ENCODE peak calls at places on chromosomes 7 and 10, in nine cellular contexts. O, D, W, H, N, S, B, V and P are unnamed samples.

GRCh38 chr10:73785721-73786511 is 510 bp downstream of the ZSWIM8 start:
- DNase-seq in V (peak; percentile 72), B (no peak), D (peak; percentile 78), S (peak; percentile 82), N (peak; percentile 89), H (peak; percentile 59), O (no peak), W (peak; percentile 65), P (peak; percentile 70)

GRCh38 chr7:68629-69028 is 123.7 kb upstream of the FAM20C start:
- DNase-seq in V (peak; percentile 50), H (no peak), W (no peak), B (no peak), D (no peak), S (peak; percentile 70), N (no peak), O (no peak), P (peak; percentile 49)

GRCh38 chr10:132192991-132193670 is 6.4 kb downstream of the DPYSL4 start:
- DNase-seq in V (no peak), W (no peak), D (no peak), S (no peak), O (no peak), H (no peak), B (no peak), N (no peak), P (no peak)

GRCh38 chr10:106863549-106863948 is 301.0 kb downstream of the SORCS1 start:
- DNase-seq in O (no peak), D (peak; percentile 28), S (no peak), B (peak; percentile 1), V (peak; percentile 24), N (no peak), W (no peak), H (no peak), P (no peak)

GRCh38 chr7:97871659-97872024 is 566 bp downstream of the ASNS start:
- DNase-seq in V (peak; percentile 55), W (no peak), B (no peak), D (peak; percentile 8), N (peak; percentile 6), S (no peak), O (no peak), H (peak; percentile 39), P (no peak)

GRCh38 chr7:134836447-134836846 is 57.0 kb downstream of the CALD1 start:
- DNase-seq in W (peak; percentile 75), O (no peak), B (no peak), H (no peak), N (no peak), D (no peak), V (peak; percentile 12), S (no peak), P (peak; percentile 41)

GRCh38 chr7:100655908-100656674 is at the start of gene ACTL6B:
- DNase-seq in D (peak; percentile 95), S (peak; percentile 63), O (no peak), V (peak; percentile 89), H (peak; percentile 91), W (peak; percentile 18), N (no peak), B (peak; percentile 83), P (no peak)

GRCh38 chr10:28497313-28498126 is 35.4 kb upstream of the WAC start:
- DNase-seq in N (no peak), W (no peak), V (no peak), H (no peak), O (no peak), S (no peak), B (no peak), D (no peak), P (no peak)

GRCh38 chr7:70383947-70384475 is 747.9 kb upstream of the GALNT17 start:
- DNase-seq in S (no peak), O (no peak), W (no peak), B (no peak), D (no peak), N (no peak), H (no peak), V (no peak), P (no peak)

GRCh38 chr7:101466871-101467270 is 104.2 kb downstream of the COL26A1 start:
- DNase-seq in N (no peak), S (no peak), W (no peak), B (no peak), D (no peak), H (no peak), O (no peak), V (no peak), P (peak; percentile 12)

GRCh38 chr10:34121974-34122282 is 693.2 kb downstream of the PARD3 start:
- DNase-seq in H (no peak), N (peak; percentile 87), O (no peak), B (no peak), V (no peak), S (peak; percentile 28), W (peak; percentile 71), D (no peak), P (peak; percentile 65)

GRCh38 chr10:6054884-6055283 is 7.3 kb downstream of the IL2RA start:
- DNase-seq in V (no peak), B (no peak), D (no peak), W (no peak), S (no peak), H (peak; percentile 3), O (no peak), N (no peak), P (no peak)

GRCh38 chr7:131302876-131303707 is 24.6 kb upstream of the MKLN1 start:
- DNase-seq in D (peak; percentile 25), S (peak; percentile 32), B (no peak), W (peak; percentile 23), V (peak; percentile 32), O (peak; percentile 39), N (peak; percentile 65), H (peak; percentile 66), P (peak; percentile 29)

GRCh38 chr10:110392860-110393732 is 88.4 kb upstream of the SMNDC1 start:
- DNase-seq in D (peak; percentile 71), W (peak; percentile 71), S (peak; percentile 86), B (no peak), O (no peak), V (no peak), N (no peak), H (no peak), P (peak; percentile 84)

GRCh38 chr10:126041804-126042231 is 145.5 kb downstream of the FANK1 start:
- DNase-seq in N (no peak), O (no peak), H (peak; percentile 78), V (no peak), S (peak; percentile 59), B (peak; percentile 72), W (peak; percentile 43), D (peak; percentile 81), P (peak; percentile 65)

GRCh38 chr10:72243822-72244437 is 27.9 kb upstream of the ASCC1 start:
- DNase-seq in H (no peak), D (no peak), B (no peak), O (no peak), W (peak; percentile 90), S (peak; percentile 95), N (peak; percentile 68), V (peak; percentile 82), P (peak; percentile 79)

GRCh38 chr7:130903358-130903974 is 169.5 kb upstream of the KLF14 start:
- DNase-seq in H (no peak), W (peak; percentile 98), D (no peak), N (peak; percentile 72), B (no peak), O (no peak), S (peak; percentile 96), V (peak; percentile 76), P (peak; percentile 98)

GRCh38 chr10:59944339-59944935 is 38.1 kb upstream of the CCDC6 start:
- DNase-seq in B (no peak), D (no peak), W (no peak), N (peak; percentile 64), V (no peak), O (no peak), S (no peak), H (no peak), P (no peak)

GRCh38 chr10:85735997-85736396 is 630.6 kb downstream of the GRID1 start:
- DNase-seq in W (no peak), S (no peak), H (no peak), D (no peak), N (no peak), B (no peak), O (no peak), V (no peak), P (no peak)

GRCh38 chr10:35843524-35844171 is 201.6 kb upstream of the FZD8 start:
- DNase-seq in W (no peak), B (no peak), O (no peak), H (peak; percentile 39), D (peak; percentile 21), S (no peak), N (no peak), V (no peak), P (no peak)

GRCh38 chr7:154906736-154907355 is 96.1 kb downstream of the PAXIP1 start:
- DNase-seq in V (no peak), H (no peak), W (no peak), N (no peak), B (no peak), O (no peak), D (no peak), S (no peak), P (no peak)
- H3K9ac ChIP-seq in V (no peak overlapping the region), H (no peak overlapping the region), W (no peak overlapping the region), N (no peak overlapping the region), B (no peak overlapping the region), O (no peak overlapping the region), D (no peak overlapping the region), S (no peak overlapping the region), P (no peak overlapping the region)

DNA sequence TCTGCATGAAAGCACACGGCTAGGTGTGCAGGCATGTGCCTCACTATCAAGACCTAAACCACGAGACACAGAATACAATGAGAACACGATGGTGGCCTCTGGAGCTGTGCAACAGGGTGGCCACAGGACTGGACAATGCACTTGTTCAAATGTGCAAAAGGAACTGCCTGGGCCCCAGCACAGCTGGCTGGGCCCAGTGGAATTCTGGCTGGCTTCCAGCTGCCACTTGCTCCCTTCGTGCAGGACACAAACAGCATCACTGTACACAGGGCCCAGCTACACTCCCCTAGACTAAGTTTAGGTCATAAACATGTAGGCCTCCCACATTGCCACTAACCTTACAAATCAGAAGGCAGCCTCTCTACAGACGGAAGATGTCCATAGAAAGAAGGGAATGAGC is 23.4 kb downstream of the DOCK4 start:
- DNase-seq in D (no peak), H (no peak), W (no peak), O (no peak), N (no peak), B (no peak), V (no peak), S (no peak), P (no peak)
- H3K4me1 ChIP-seq in D (no peaks in the 10 kb centered on the region), H (no peaks in the 10 kb centered on the region), W (peaks cover 2% of the 10 kb centered on the region), O (no peaks in the 10 kb centered on the region), N (peaks cover 28% of the 10 kb centered on the region), B (peaks cover 17% of the 10 kb centered on the region), V (no peaks in the 10 kb centered on the region), S (no peaks in the 10 kb centered on the region), P (no peaks in the 10 kb centered on the region)

GRCh38 chr10:118993214-118993613 is 36.3 kb upstream of the NANOS1 start:
- DNase-seq in H (no peak), B (no peak), N (no peak), D (no peak), O (no peak), V (no peak), S (no peak), W (no peak), P (no peak)
- H2AFZ ChIP-seq in H (no peak overlapping the region), B (no peak overlapping the region), N (no peak overlapping the region), D (no peak overlapping the region), O (no peak overlapping the region), V (no peak overlapping the region), S (no peak overlapping the region), W (no peak overlapping the region), P (no peak overlapping the region)

DNA sequence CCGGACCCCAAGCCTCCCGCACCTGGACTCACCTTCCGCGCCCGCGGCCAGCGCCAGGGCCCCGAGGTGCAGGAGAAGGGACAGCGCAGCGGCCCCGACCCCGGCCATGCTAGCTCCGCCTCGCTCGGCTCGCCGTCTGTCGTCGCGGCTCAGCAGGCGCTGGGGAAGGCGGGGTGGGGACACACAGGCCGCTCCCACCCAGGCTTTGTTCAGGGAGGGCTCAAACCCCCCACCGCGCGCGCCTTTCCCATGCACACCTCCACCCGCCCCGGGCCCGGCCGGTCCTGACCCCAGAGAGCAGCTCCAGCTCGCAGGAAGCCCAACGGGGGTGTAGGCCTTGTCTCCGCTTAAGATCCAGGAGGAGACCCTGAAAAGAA is at the start of gene KCP:
- DNase-seq in N (no peak), V (no peak), O (no peak), S (no peak), H (peak; percentile 54), D (peak; percentile 64), B (no peak), W (no peak), P (no peak)
- H3K9ac ChIP-seq in N (no peak within 1 kb of the TSS), V (peak within 1 kb of the TSS; percentile 80), O (no peak within 1 kb of the TSS), S (no peak within 1 kb of the TSS), H (no peak within 1 kb of the TSS), D (no peak within 1 kb of the TSS), B (no peak within 1 kb of the TSS), W (no peak within 1 kb of the TSS), P (no peak within 1 kb of the TSS)